ENCODE peak calls at places on chromosomes 3 and 15, in four cellular contexts. One of them, this sample, is unnamed.

GRCh38 chr3:152405915-152406802 is 137.4 kb downstream of the MBNL1 start:
- DNase-seq in HepG2: no peak
- DNase-seq in GM12878: no peak
- DNase-seq in K562: no peak
- DNase-seq in this sample: no peak

GRCh38 chr3:197505796-197506553 is 49.8 kb downstream of the BDH1 start:
- DNase-seq in K562: no peak
- DNase-seq in GM12878: no peak
- DNase-seq in HepG2: no peak
- DNase-seq in this sample: no peak

GRCh38 chr3:109155828-109156227 is 19.3 kb downstream of the C3orf85 start:
- DNase-seq in GM12878: no peak
- DNase-seq in HepG2: no peak
- DNase-seq in K562: no peak
- DNase-seq in this sample: peak

GRCh38 chr3:124923833-124924232 is 10.7 kb downstream of the MUC13 start:
- DNase-seq in HepG2: no peak
- DNase-seq in K562: no peak
- DNase-seq in GM12878: no peak
- DNase-seq in this sample: peak

GRCh38 chr3:158918008-158918407 is 116.2 kb downstream of the MFSD1 start:
- DNase-seq in GM12878: no peak
- DNase-seq in HepG2: peak
- DNase-seq in K562: peak
- DNase-seq in this sample: peak

GRCh38 chr3:123679712-123680386 is 95.0 kb upstream of the HACD2 start:
- DNase-seq in HepG2: no peak
- DNase-seq in GM12878: no peak
- DNase-seq in K562: no peak
- DNase-seq in this sample: no peak

GRCh38 chr3:151268267-151269235 is 9.8 kb downstream of the P2RY14 start:
- DNase-seq in HepG2: no peak
- DNase-seq in GM12878: no peak
- DNase-seq in K562: no peak
- DNase-seq in this sample: no peak

GRCh38 chr15:65327651-65328393 is 23.3 kb downstream of the RNU5B-1 start:
- DNase-seq in K562: no peak
- DNase-seq in HepG2: no peak
- DNase-seq in GM12878: no peak
- DNase-seq in this sample: no peak

GRCh38 chr3:44862221-44862637 is 517 bp downstream of the TMEM42 start:
- DNase-seq in HepG2: peak
- DNase-seq in GM12878: no peak
- DNase-seq in K562: no peak
- DNase-seq in this sample: peak

GRCh38 chr15:77440378-77440999 is 19.8 kb downstream of the HMG20A start:
- DNase-seq in HepG2: no peak
- DNase-seq in GM12878: peak
- DNase-seq in K562: no peak
- DNase-seq in this sample: no peak

GRCh38 chr3:32249184-32249782 is 10.8 kb downstream of the CMTM8 start:
- DNase-seq in HepG2: no peak
- DNase-seq in GM12878: no peak
- DNase-seq in K562: no peak
- DNase-seq in this sample: no peak

GRCh38 chr15:40103124-40103858 is 5.4 kb downstream of the BMF start:
- DNase-seq in K562: no peak
- DNase-seq in GM12878: no peak
- DNase-seq in HepG2: no peak
- DNase-seq in this sample: peak

GRCh38 chr15:69451951-69452701 is 492 bp upstream of the RPLP1 start:
- DNase-seq in HepG2: peak
- DNase-seq in GM12878: no peak
- DNase-seq in K562: peak
- DNase-seq in this sample: peak

GRCh38 chr3:53821631-53822068 is 24.6 kb downstream of the CHDH start:
- DNase-seq in HepG2: no peak
- DNase-seq in K562: no peak
- DNase-seq in GM12878: no peak
- DNase-seq in this sample: no peak

GRCh38 chr3:74301058-74301457 is 313.4 kb downstream of the CNTN3 start:
- DNase-seq in HepG2: no peak
- DNase-seq in K562: no peak
- DNase-seq in GM12878: no peak
- DNase-seq in this sample: no peak

GRCh38 chr3:38730281-38730680 is 80.8 kb upstream of the SCN5A start:
- DNase-seq in K562: no peak
- DNase-seq in GM12878: no peak
- DNase-seq in HepG2: no peak
- DNase-seq in this sample: no peak

GRCh38 chr3:138567403-138567802 is 26.7 kb downstream of the CEP70 start:
- DNase-seq in K562: no peak
- DNase-seq in GM12878: no peak
- DNase-seq in HepG2: peak
- DNase-seq in this sample: no peak

GRCh38 chr3:47225310-47225906 is 57.2 kb downstream of the KIF9 start:
- DNase-seq in HepG2: no peak
- DNase-seq in K562: no peak
- DNase-seq in GM12878: peak
- DNase-seq in this sample: no peak

GRCh38 chr15:89101302-89102191 is 13.3 kb downstream of the ABHD2 start:
- DNase-seq in HepG2: peak
- DNase-seq in GM12878: no peak
- DNase-seq in K562: no peak
- DNase-seq in this sample: no peak

GRCh38 chr15:73884159-73884558 is 10.8 kb downstream of the TBC1D21 start:
- DNase-seq in HepG2: no peak
- DNase-seq in K562: no peak
- DNase-seq in GM12878: no peak
- DNase-seq in this sample: no peak

GRCh38 chr3:180252683-180253082 is 215.9 kb upstream of the PEX5L start:
- DNase-seq in K562: no peak
- DNase-seq in GM12878: no peak
- DNase-seq in HepG2: no peak
- DNase-seq in this sample: no peak

GRCh38 chr3:156252656-156253055 is 132.3 kb downstream of the KCNAB1 start:
- DNase-seq in K562: no peak
- DNase-seq in GM12878: no peak
- DNase-seq in HepG2: no peak
- DNase-seq in this sample: no peak

GRCh38 chr3:52292247-52293065 is 4.8 kb downstream of the GLYCTK start:
- DNase-seq in GM12878: no peak
- DNase-seq in K562: no peak
- DNase-seq in HepG2: no peak
- DNase-seq in this sample: no peak

GRCh38 chr3:33131328-33132018 is 17.7 kb downstream of the CRTAP start:
- DNase-seq in GM12878: no peak
- DNase-seq in K562: peak
- DNase-seq in HepG2: peak
- DNase-seq in this sample: peak

GRCh38 chr3:102354818-102355515 is 79.8 kb upstream of the ZPLD1 start:
- DNase-seq in HepG2: no peak
- DNase-seq in K562: no peak
- DNase-seq in GM12878: no peak
- DNase-seq in this sample: no peak

GRCh38 chr15:52651868-52652267 is 27.3 kb downstream of the ATOSA start:
- DNase-seq in HepG2: peak
- DNase-seq in GM12878: no peak
- DNase-seq in K562: peak
- DNase-seq in this sample: peak

GRCh38 chr15:99446565-99447496 is 119.0 kb upstream of the MEF2A start:
- DNase-seq in HepG2: no peak
- DNase-seq in K562: no peak
- DNase-seq in GM12878: no peak
- DNase-seq in this sample: no peak

GRCh38 chr3:128933213-128933921 is 53.9 kb downstream of the ACAD9 start:
- DNase-seq in GM12878: no peak
- DNase-seq in K562: no peak
- DNase-seq in HepG2: no peak
- DNase-seq in this sample: no peak

GRCh38 chr3:126537730-126538281 is 13.9 kb downstream of the CHST13 start:
- DNase-seq in HepG2: no peak
- DNase-seq in K562: no peak
- DNase-seq in GM12878: no peak
- DNase-seq in this sample: no peak

GRCh38 chr3:129694228-129694627 is 87.8 kb upstream of the PLXND1 start:
- DNase-seq in K562: no peak
- DNase-seq in HepG2: no peak
- DNase-seq in GM12878: no peak
- DNase-seq in this sample: peak

GRCh38 chr3:151283907-151284461 is 5.6 kb upstream of the P2RY14 start:
- DNase-seq in GM12878: no peak
- DNase-seq in HepG2: peak
- DNase-seq in K562: no peak
- DNase-seq in this sample: no peak

GRCh38 chr3:41239587-41239986 is 40.3 kb downstream of the CTNNB1 start:
- DNase-seq in GM12878: no peak
- DNase-seq in K562: no peak
- DNase-seq in HepG2: no peak
- DNase-seq in this sample: no peak

GRCh38 chr15:68372291-68372811 is 59.6 kb downstream of the ITGA11 start:
- DNase-seq in K562: peak
- DNase-seq in GM12878: no peak
- DNase-seq in HepG2: peak
- DNase-seq in this sample: peak

GRCh38 chr3:146948161-146948560 is 343.0 kb upstream of the PLSCR5 start:
- DNase-seq in GM12878: no peak
- DNase-seq in HepG2: no peak
- DNase-seq in K562: no peak
- DNase-seq in this sample: no peak

GRCh38 chr3:154972951-154973350 is 107.2 kb upstream of the MME start:
- DNase-seq in K562: no peak
- DNase-seq in GM12878: no peak
- DNase-seq in HepG2: no peak
- DNase-seq in this sample: no peak
- TF ChIP-seq JUNB in K562: no peak
- TF ChIP-seq JUNB in GM12878: no peak
- TF ChIP-seq JUNB in HepG2: no peak
- TF ChIP-seq JUNB in this sample: no peak

GRCh38 chr3:171374260-171374659 is 85.9 kb downstream of the TNIK start:
- DNase-seq in GM12878: no peak
- DNase-seq in HepG2: no peak
- DNase-seq in K562: no peak
- DNase-seq in this sample: no peak
- TF ChIP-seq CREB1 in GM12878: no peak
- TF ChIP-seq CREB1 in HepG2: no peak
- TF ChIP-seq CREB1 in K562: no peak
- TF ChIP-seq CREB1 in this sample: no peak

DNA sequence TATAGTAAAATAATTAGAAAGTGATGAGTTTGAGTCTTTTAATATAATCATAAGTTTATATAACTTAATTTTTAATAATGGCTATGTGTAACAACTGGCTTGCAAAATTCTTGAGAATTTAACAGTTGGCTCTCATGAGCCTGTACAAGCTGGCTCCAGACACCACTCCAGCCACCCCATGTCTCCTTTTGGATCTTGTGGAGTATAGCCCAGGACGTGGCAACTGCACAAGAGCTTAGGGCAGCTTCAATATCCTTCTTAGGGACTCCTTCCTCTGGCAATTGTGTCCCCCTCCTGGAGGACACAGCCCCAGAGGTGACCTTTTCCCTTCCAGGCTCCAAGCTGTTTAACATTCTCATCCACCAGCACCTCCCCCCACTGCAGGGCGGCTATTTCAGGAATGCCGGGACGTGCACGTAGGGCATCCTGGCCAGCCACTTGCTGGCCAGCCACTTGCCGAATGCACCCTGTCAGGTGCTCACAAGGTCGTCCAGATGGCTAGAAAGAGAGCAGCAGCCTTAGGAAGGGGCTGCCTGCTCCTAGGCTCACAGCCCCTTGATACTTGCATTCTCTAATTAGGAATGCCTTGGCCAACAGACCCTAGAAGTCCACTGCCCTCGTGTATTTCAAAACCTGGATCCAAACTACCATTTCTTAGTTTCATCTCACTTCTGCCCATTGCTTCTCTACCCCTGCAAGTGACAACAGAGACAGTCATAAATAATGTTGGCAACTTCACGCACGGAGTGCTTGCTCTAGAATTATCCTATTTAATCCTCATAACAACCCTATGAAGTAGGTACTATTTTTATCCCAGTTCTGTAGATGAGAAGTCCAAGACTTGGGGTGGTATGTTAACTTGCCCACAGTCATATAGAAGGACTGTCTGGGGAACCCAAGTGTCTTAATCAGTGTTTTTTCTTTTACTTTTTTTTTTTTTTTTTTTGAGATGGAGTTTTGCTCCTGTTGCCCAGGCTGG is 24.5 kb upstream of the IDH2 start:
- DNase-seq in GM12878: no peak
- DNase-seq in HepG2: peak
- DNase-seq in K562: no peak
- DNase-seq in this sample: peak
- TF ChIP-seq JUNB in GM12878: no peak
- TF ChIP-seq JUNB in HepG2: no peak
- TF ChIP-seq JUNB in K562: no peak
- TF ChIP-seq JUNB in this sample: no peak

GRCh38 chr15:49045691-49046112 is 544 bp downstream of the SECISBP2L start:
- DNase-seq in GM12878: peak
- DNase-seq in HepG2: peak
- DNase-seq in K562: peak
- DNase-seq in this sample: peak
- TF ChIP-seq CREB1 in GM12878: no peak
- TF ChIP-seq CREB1 in HepG2: no peak
- TF ChIP-seq CREB1 in K562: no peak
- TF ChIP-seq CREB1 in this sample: no peak